ENCODE peak calls at places on chromosomes 5 and 9, in nine cellular contexts. F is breast epithelium, E is HepG2, B is sigmoid colon, G is HCT116, X is upper lobe of left lung, T is stomach, I is transverse colon, Z is SK-N-MC. O is an unnamed sample.

GRCh38 chr5:167565555-167565954 is 725.9 kb upstream of the WWC1 start:
- DNase-seq in F (no peak), E (no peak), B (no peak), G (no peak), X (no peak), T (no peak), I (no peak), Z (no peak), O (no peak)

GRCh38 chr9:125894566-125894965 is 147.4 kb downstream of the PBX3 start:
- DNase-seq in F (no peak), E (no peak), B (no peak), G (no peak), X (no peak), T (no peak), I (no peak), Z (no peak), O (no peak)

GRCh38 chr5:11904270-11904906 is at the start of gene CTNND2:
- DNase-seq in F (peak), E (no peak), B (no peak), G (no peak), X (no peak), T (no peak), I (no peak), Z (no peak), O (no peak)

GRCh38 chr5:16550316-16550952 is 66.4 kb downstream of the RETREG1 start:
- DNase-seq in F (no peak), E (peak), B (no peak), G (peak), X (peak), T (no peak), I (peak), Z (no peak), O (peak)

GRCh38 chr5:40405985-40406384 is 273.7 kb upstream of the PTGER4 start:
- DNase-seq in F (no peak), E (no peak), B (no peak), G (no peak), X (no peak), T (no peak), I (no peak), Z (no peak), O (no peak)

GRCh38 chr9:95003694-95004451 is 277.4 kb downstream of the AOPEP start:
- DNase-seq in F (no peak), E (peak), B (peak), G (no peak), X (peak), T (peak), I (peak), Z (no peak), O (peak)

GRCh38 chr5:16885635-16886365 is 50.3 kb downstream of the MYO10 start:
- DNase-seq in F (no peak), E (no peak), B (no peak), G (no peak), X (no peak), T (no peak), I (no peak), Z (no peak), O (no peak)

GRCh38 chr9:13083973-13084528 is 195.4 kb downstream of the MPDZ start:
- DNase-seq in F (no peak), E (no peak), B (no peak), G (no peak), X (no peak), T (no peak), I (no peak), Z (peak), O (no peak)

GRCh38 chr5:56527174-56527573 is 288.2 kb upstream of the MAP3K1 start:
- DNase-seq in F (no peak), E (no peak), B (no peak), G (no peak), X (no peak), T (no peak), I (no peak), Z (no peak), O (no peak)

GRCh38 chr5:6448622-6449464 is at the start of gene UBE2QL1:
- DNase-seq in F (no peak), E (no peak), B (no peak), G (no peak), X (no peak), T (peak), I (peak), Z (no peak), O (no peak)

GRCh38 chr9:75001719-75002421 is 26.2 kb downstream of the CARNMT1 start:
- DNase-seq in F (no peak), E (peak), B (no peak), G (peak), X (no peak), T (no peak), I (no peak), Z (peak), O (peak)

GRCh38 chr9:21611896-21612295 is 129.8 kb upstream of the IFNE start:
- DNase-seq in F (no peak), E (no peak), B (no peak), G (peak), X (no peak), T (no peak), I (no peak), Z (no peak), O (no peak)

DNA sequence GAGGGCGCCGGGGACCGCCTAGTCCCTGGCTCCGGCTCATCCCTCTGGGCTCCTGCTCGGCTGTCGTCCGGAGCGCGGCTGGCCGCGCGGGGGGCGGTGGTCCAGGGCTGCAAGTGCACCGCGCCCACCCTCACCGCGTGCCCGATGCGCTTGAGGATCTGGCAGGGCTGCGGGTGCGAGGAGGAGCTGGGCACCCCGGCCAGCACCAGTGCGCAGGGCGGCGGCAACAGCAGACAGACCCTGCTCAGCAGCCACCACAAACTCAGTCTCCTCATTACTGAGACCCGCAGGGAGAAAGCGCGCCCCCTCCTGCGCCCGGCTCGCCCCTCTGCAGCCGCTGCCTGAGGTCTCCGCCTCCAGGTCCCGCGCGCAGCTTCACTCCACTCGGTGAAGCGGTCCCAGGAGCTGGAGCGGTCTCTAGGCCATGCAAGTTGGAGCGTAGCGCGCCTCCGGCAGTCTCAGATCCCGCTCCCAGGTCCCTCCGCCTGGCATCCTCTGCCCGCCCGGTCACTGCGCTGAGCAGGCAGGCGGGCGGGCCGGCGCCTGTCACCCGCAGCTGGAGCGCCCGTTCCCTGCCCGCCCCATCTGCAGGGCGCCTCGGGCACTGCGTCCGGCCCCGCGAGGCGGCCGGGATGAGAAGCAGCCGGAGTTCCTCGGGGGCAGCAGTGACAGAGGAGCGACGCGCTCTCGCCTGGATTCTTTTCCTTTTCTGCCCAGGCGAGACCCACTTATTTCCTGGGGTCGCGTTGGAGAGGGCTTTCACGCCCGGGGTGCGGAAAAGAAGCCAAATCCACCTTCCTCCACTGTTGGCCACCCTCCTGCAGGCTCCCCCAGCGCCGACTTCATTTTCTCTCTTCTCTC is 512 bp downstream of the GRIN3A start:
- DNase-seq in F (no peak), E (no peak), B (no peak), G (no peak), X (no peak), T (no peak), I (no peak), Z (no peak), O (no peak)
- H3K27ac ChIP-seq in F (no peak), E (no peak), B (no peak), G (no peak), X (no peak), T (no peak), I (no peak), Z (no peak), O (no peak)

GRCh38 chr9:120902824-120903608 is 23.6 kb downstream of the TRAF1 start:
- DNase-seq in F (no peak), E (no peak), B (no peak), G (no peak), X (no peak), T (no peak), I (no peak), Z (no peak), O (no peak)

GRCh38 chr9:120904061-120904998 is 22.3 kb downstream of the TRAF1 start:
- DNase-seq in F (no peak), E (no peak), B (no peak), G (no peak), X (no peak), T (no peak), I (peak), Z (no peak), O (no peak)

GRCh38 chr9:120901704-120902103 is 24.7 kb upstream of the PHF19 start:
- DNase-seq in F (no peak), E (no peak), B (no peak), G (no peak), X (no peak), T (no peak), I (no peak), Z (no peak), O (no peak)

GRCh38 chr9:120900821-120901220 is 23.8 kb upstream of the PHF19 start:
- DNase-seq in F (no peak), E (no peak), B (no peak), G (no peak), X (no peak), T (no peak), I (no peak), Z (no peak), O (no peak)

DNA sequence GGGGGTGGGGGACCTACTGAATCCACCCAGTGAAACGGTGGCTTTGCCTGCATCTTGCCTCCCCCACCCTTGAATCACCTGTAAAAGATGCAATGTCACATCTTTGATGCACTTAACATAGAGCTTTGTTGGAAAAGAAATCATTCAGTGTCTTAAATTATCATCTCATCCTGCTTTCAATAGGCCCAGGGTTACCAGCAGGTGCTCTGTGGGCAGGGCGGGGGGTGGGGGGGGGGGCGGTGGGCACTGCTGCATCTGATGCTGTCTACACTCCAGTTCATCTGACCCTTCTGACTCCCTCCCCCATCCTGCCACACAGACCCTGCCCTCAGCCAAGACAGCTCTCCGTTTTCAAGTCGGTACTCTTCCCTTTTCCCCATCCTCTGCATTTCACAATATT is 24.3 kb downstream of the TRAF1 start:
- DNase-seq in F (no peak), E (no peak), B (no peak), G (no peak), X (no peak), T (no peak), I (no peak), Z (no peak), O (no peak)
- TF ChIP-seq POLR2AphosphoS5 in F (no peak), E (no peak), B (no peak), G (no peak), X (no peak), T (no peak), I (no peak), Z (no peak), O (no peak)

DNA sequence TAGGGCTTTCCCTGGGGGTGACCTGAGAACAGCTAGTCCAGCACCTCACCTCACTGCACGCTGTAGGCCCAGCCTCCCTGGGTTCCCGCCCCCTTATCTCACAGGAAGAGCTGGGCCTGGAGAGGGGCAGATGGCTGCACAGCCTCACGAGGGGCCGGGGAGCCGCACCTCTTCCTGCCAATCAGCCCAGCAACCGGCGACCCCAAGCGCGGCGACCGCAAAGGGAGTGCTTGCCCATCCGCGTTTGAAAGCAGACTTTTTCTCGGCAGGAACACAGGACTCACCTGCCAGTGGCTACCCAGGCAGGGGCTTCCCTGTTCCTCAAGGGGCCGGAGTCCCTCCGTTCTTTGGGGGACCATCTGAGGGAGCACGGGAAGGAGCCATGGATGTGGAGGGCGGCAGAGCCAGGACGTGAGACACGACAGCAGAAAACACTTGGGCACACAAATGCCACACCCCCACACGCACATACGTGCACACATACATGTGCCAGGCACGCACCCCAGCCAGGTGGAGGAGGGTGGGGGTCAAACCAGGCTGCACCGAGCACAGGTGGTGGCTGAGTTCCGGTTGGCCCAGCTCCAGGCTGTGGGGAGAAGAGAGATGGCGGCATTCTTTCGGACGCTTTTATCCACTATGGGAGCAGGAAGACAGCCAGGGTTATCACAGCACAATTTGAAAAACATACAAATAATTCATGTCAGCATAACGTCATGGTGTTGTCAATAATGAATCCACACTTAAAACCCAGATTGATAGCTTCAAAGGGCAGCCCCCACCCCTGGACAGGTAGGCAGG is 11.3 kb downstream of the TMEM250 start:
- DNase-seq in F (no peak), E (no peak), B (no peak), G (no peak), X (peak), T (peak), I (peak), Z (no peak), O (no peak)
- H3K27ac ChIP-seq in F (peak), E (no peak), B (peak), G (peak), X (peak), T (peak), I (peak), Z (peak), O (no peak)

DNA sequence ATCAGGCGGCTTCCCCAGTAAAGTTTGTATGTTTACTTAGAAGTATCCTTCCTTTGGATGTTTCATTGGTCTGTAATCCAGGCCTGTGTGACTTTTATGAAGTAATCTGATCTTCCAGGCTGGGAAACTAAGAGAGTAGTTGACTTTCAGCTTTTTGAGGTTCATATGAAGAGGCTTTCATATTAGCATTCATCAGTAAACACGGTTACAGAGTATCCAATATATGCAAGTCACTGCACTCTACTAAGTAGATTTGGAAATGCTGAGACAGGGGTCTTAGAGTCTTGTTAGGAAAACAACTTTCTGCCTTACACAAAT is 1.1 kb downstream of the DNAJC21 start:
- DNase-seq in F (no peak), E (no peak), B (no peak), G (no peak), X (no peak), T (no peak), I (no peak), Z (no peak), O (no peak)
- TF ChIP-seq POLR2AphosphoS5 in F (no peak), E (no peak), B (no peak), G (no peak), X (no peak), T (no peak), I (no peak), Z (no peak), O (no peak)